ENCODE peak calls at places on chromosomes 16 and 17, in nine cellular contexts. P, G, S, B, R, U, H, A and E are unnamed samples.

GRCh38 chr17:29510953-29511352 is 55.9 kb downstream of the ABHD15 start:
- DNase-seq in S (no peak), R (no peak), G (peak; percentile 43), P (no peak), H (no peak), B (no peak), U (no peak), A (no peak), E (no peak)

GRCh38 chr17:35795007-35795870 is at the start of gene MMP28:
- DNase-seq in H (peak; percentile 21), U (peak; percentile 78), R (no peak), G (peak; percentile 34), S (peak; percentile 87), P (no peak), B (peak; percentile 84), A (peak; percentile 81), E (peak; percentile 42)

GRCh38 chr17:73933164-73933766 is 270.2 kb upstream of the RPL38 start:
- DNase-seq in R (no peak), S (no peak), B (no peak), P (no peak), G (no peak), H (no peak), U (no peak), A (no peak), E (no peak)

GRCh38 chr17:11332706-11333105 is 91.7 kb downstream of the SHISA6 start:
- DNase-seq in U (no peak), P (no peak), A (no peak), H (no peak), B (no peak), R (no peak), G (no peak), S (peak; percentile 44), E (no peak)

GRCh38 chr17:410674-411401 is 58.2 kb upstream of the RPH3AL start:
- DNase-seq in P (peak; percentile 90), A (no peak), G (peak; percentile 17), S (no peak), B (peak; percentile 30), H (peak; percentile 21), R (peak; percentile 27), U (peak; percentile 56), E (no peak)

GRCh38 chr17:29642171-29642611 is 19.5 kb upstream of the CORO6 start:
- DNase-seq in A (no peak), P (no peak), R (no peak), U (peak; percentile 2), B (no peak), G (peak; percentile 43), H (no peak), S (no peak), E (no peak)

GRCh38 chr17:34614698-34615097 is 35.3 kb downstream of the TMEM132E start:
- DNase-seq in P (no peak), B (no peak), S (no peak), A (no peak), R (no peak), G (no peak), H (no peak), U (no peak), E (no peak)

GRCh38 chr17:1031711-1032110 is 34.8 kb downstream of the TIMM22 start:
- DNase-seq in B (peak; percentile 34), G (no peak), U (peak; percentile 83), A (no peak), H (peak; percentile 33), P (no peak), S (peak; percentile 91), R (peak; percentile 76), E (peak; percentile 57)

GRCh38 chr17:34892864-34893263 is 68.4 kb downstream of the CCT6B start:
- DNase-seq in S (peak; percentile 91), U (peak; percentile 78), R (no peak), P (no peak), A (no peak), G (no peak), H (no peak), B (no peak), E (peak; percentile 37)

GRCh38 chr17:80264048-80264792 is 3.6 kb downstream of the RNF213 start:
- DNase-seq in P (peak; percentile 80), H (no peak), S (peak; percentile 48), U (no peak), B (peak; percentile 55), A (peak; percentile 79), G (no peak), R (no peak), E (no peak)

GRCh38 chr16:68047987-68048386 is 24.9 kb downstream of the DUS2 start:
- DNase-seq in B (no peak), H (no peak), A (no peak), G (no peak), U (no peak), S (no peak), R (no peak), P (no peak), E (no peak)

GRCh38 chr17:50972579-50972978 is 106.4 kb upstream of the TOB1 start:
- DNase-seq in P (no peak), B (no peak), H (no peak), U (no peak), R (no peak), A (no peak), S (no peak), G (no peak), E (no peak)

GRCh38 chr17:56890906-56891674 is 22.8 kb downstream of the TRIM25 start:
- DNase-seq in R (no peak), A (no peak), P (no peak), S (no peak), H (no peak), U (no peak), G (no peak), B (no peak), E (no peak)

GRCh38 chr17:77324227-77324626 is 183.5 kb downstream of the SEC14L1 start:
- DNase-seq in G (no peak), B (no peak), U (no peak), A (peak; percentile 46), S (peak; percentile 41), P (no peak), R (peak; percentile 29), H (no peak), E (no peak)

GRCh38 chr17:43530303-43531081 is 15.6 kb downstream of the ETV4 start:
- DNase-seq in S (peak; percentile 100), U (peak; percentile 84), G (peak; percentile 92), H (peak; percentile 91), B (no peak), P (no peak), A (no peak), R (peak; percentile 74), E (peak; percentile 88)

GRCh38 chr17:8029121-8029520 is 9.7 kb upstream of the ALOX15B start:
- DNase-seq in H (peak; percentile 32), B (no peak), R (no peak), A (no peak), P (no peak), G (no peak), S (no peak), U (no peak), E (no peak)

GRCh38 chr16:52553322-52553721 is 6.4 kb upstream of the TOX3 start:
- DNase-seq in A (no peak), U (no peak), H (no peak), S (no peak), R (no peak), B (no peak), G (no peak), P (no peak), E (no peak)

DNA sequence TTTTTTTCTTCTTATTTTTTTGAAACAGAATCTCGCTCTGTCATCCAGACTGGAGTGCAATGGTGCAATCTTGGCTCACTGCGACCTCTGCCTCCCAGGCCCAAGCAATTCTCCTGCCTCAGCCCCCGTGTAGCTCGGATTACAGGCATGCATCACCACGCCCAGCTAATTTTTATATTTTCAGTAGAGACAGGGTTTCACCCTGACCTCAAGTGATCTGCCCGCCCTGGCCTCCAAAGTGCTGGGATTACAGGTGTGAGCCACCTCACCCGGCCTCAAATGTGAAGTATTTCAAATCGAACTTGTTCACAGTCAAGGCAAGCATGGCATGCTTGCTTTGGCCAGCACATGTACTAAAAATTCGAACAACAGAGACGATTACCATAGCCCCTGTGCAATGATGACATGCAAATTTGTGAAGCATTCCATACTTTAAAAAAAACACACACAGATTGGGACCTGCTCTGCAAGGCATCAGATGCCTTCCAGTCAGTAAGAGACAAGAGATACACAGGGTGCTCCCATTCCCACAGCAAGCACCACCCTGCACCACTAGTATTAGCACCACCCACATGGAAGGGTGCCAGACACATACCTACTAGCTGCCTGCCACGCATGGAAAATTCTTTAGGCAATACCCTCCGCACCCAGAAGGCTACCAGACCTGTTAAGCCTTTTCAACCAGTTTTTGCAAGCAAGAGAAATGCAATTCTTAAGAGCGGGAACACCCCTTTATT is 47.2 kb downstream of the ANKRD11 start:
- DNase-seq in H (peak; percentile 76), U (no peak), A (peak; percentile 76), G (peak; percentile 20), P (no peak), R (peak; percentile 43), B (peak; percentile 70), S (no peak), E (no peak)
- H3K27ac ChIP-seq in H (peak overlapping the region; percentile 64), U (peak overlapping the region; percentile 54), A (no peak overlapping the region), G (no peak overlapping the region), P (no peak overlapping the region), R (peak overlapping the region; percentile 58), B (peak overlapping the region; percentile 69), S (peak overlapping the region; percentile 57), E (peak overlapping the region; percentile 34)

DNA sequence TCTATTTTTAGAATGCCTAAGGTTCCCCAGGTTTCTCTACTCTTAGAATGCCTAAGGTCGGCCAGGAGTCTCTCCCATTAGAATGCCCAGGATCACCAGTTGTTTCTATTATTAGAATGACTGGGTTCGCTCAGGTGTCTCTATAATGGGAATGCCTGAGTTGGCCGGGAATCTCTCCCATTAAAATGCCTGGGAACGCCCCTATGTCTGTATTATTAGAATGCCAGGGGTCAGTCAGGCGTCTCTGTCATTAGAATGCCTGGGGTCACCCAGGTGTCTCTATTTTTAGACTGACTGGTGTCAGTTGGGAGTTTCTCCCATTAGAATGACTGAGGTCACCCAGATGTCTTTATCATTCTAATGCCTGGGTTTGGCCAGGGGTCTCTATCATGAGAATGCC is 2252.5 kb downstream of the TP53TG3F start:
- DNase-seq in P (no peak), S (no peak), B (no peak), R (no peak), A (no peak), G (no peak), U (no peak), H (no peak), E (no peak)
- H3K9me3 ChIP-seq in P (no peaks in the 10 kb centered on the region), S (peaks cover 77% of the 10 kb centered on the region), B (peaks cover 22% of the 10 kb centered on the region), R (no peaks in the 10 kb centered on the region), A (no peaks in the 10 kb centered on the region), G (no peaks in the 10 kb centered on the region), U (peaks cover 37% of the 10 kb centered on the region), H (no peaks in the 10 kb centered on the region), E (no peaks in the 10 kb centered on the region)

DNA sequence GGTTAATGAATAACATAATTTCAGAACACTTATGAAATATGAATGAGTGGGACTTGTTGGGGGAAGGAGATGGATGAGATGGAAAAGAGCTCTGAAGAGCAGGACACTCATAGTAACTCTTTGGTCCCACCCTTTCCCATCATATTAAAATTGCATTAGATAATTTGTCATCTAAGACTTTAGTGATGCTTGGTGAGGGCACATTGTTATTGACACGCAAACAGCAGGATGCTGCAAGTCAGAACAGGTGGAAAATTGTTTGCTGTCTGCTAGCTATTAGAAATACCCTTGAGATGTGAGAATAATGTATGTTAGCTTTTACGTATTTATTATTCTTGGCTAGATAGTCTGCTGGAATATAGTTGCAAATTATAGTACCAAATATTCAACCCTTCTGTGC is 75.7 kb downstream of the TANC2 start:
- DNase-seq in R (no peak), B (no peak), H (no peak), G (no peak), P (no peak), U (no peak), A (no peak), S (no peak), E (no peak)
- H3K27ac ChIP-seq in R (no peak overlapping the region), B (no peak overlapping the region), H (no peak overlapping the region), G (no peak overlapping the region), P (no peak overlapping the region), U (no peak overlapping the region), A (no peak overlapping the region), S (no peak overlapping the region), E (no peak overlapping the region)

GRCh38 chr17:70420876-70421445 is 251.6 kb downstream of the KCNJ2 start:
- DNase-seq in U (no peak), G (no peak), S (no peak), R (no peak), A (no peak), P (no peak), H (no peak), B (no peak), E (no peak)
- H3K9me3 ChIP-seq in U (no peaks in the 10 kb centered on the region), G (no peaks in the 10 kb centered on the region), S (no peaks in the 10 kb centered on the region), R (no peaks in the 10 kb centered on the region), A (no peaks in the 10 kb centered on the region), P (no peaks in the 10 kb centered on the region), H (no peaks in the 10 kb centered on the region), B (no peaks in the 10 kb centered on the region), E (no peaks in the 10 kb centered on the region)